ENCODE peak calls at places on chromosomes 1 and 21, in seven cellular contexts. One of them, this sample, is unnamed.
A peak's percentile ranks its signal among the peaks of the same experiment; 100 is the strongest.

GRCh38 chr1:201622824-201623223 is 83.9 kb downstream of the NAV1 start:
- DNase-seq in sigmoid colon: no peak
- DNase-seq in IMR-90: no peak
- DNase-seq in ovary: peak; percentile 50
- DNase-seq in tibial artery: no peak
- DNase-seq in mammary epithelial cell: no peak
- DNase-seq in heart left ventricle: no peak
- DNase-seq in this sample: no peak

GRCh38 chr1:63046539-63046938 is 262.6 kb downstream of the ATG4C start:
- DNase-seq in heart left ventricle: no peak
- DNase-seq in mammary epithelial cell: no peak
- DNase-seq in tibial artery: no peak
- DNase-seq in ovary: no peak
- DNase-seq in IMR-90: no peak
- DNase-seq in sigmoid colon: no peak
- DNase-seq in this sample: no peak

GRCh38 chr1:65422241-65423203 is 2.1 kb downstream of the LEPR start:
- DNase-seq in mammary epithelial cell: peak; percentile 77
- DNase-seq in ovary: no peak
- DNase-seq in heart left ventricle: no peak
- DNase-seq in sigmoid colon: no peak
- DNase-seq in tibial artery: no peak
- DNase-seq in IMR-90: peak; percentile 44
- DNase-seq in this sample: no peak

GRCh38 chr1:181516706-181517105 is 33.4 kb downstream of the CACNA1E start:
- DNase-seq in tibial artery: no peak
- DNase-seq in mammary epithelial cell: no peak
- DNase-seq in sigmoid colon: no peak
- DNase-seq in heart left ventricle: no peak
- DNase-seq in IMR-90: no peak
- DNase-seq in ovary: no peak
- DNase-seq in this sample: no peak

GRCh38 chr1:232982238-232982944 is 32.0 kb downstream of the NTPCR start:
- DNase-seq in heart left ventricle: no peak
- DNase-seq in IMR-90: peak; percentile 58
- DNase-seq in sigmoid colon: peak; percentile 10
- DNase-seq in ovary: no peak
- DNase-seq in tibial artery: no peak
- DNase-seq in mammary epithelial cell: peak; percentile 32
- DNase-seq in this sample: no peak

GRCh38 chr1:218350909-218351616 is 5.9 kb downstream of the TGFB2 start:
- DNase-seq in mammary epithelial cell: peak; percentile 30
- DNase-seq in ovary: no peak
- DNase-seq in tibial artery: no peak
- DNase-seq in IMR-90: peak; percentile 89
- DNase-seq in heart left ventricle: no peak
- DNase-seq in sigmoid colon: no peak
- DNase-seq in this sample: no peak

GRCh38 chr1:229148743-229149142 is 122.2 kb upstream of the RAB4A start:
- DNase-seq in heart left ventricle: no peak
- DNase-seq in mammary epithelial cell: no peak
- DNase-seq in sigmoid colon: no peak
- DNase-seq in ovary: no peak
- DNase-seq in IMR-90: no peak
- DNase-seq in tibial artery: no peak
- DNase-seq in this sample: no peak

GRCh38 chr1:31373897-31374486 is 1.1 kb upstream of the FABP3 start:
- DNase-seq in sigmoid colon: peak; percentile 27
- DNase-seq in mammary epithelial cell: no peak
- DNase-seq in heart left ventricle: no peak
- DNase-seq in tibial artery: no peak
- DNase-seq in ovary: no peak
- DNase-seq in IMR-90: no peak
- DNase-seq in this sample: no peak

GRCh38 chr1:4803335-4803734 is 148.9 kb downstream of the AJAP1 start:
- DNase-seq in tibial artery: no peak
- DNase-seq in mammary epithelial cell: no peak
- DNase-seq in heart left ventricle: no peak
- DNase-seq in sigmoid colon: no peak
- DNase-seq in IMR-90: no peak
- DNase-seq in ovary: no peak
- DNase-seq in this sample: no peak

GRCh38 chr1:164651378-164651951 is 92.5 kb downstream of the PBX1 start:
- DNase-seq in tibial artery: peak; percentile 33
- DNase-seq in heart left ventricle: no peak
- DNase-seq in sigmoid colon: no peak
- DNase-seq in ovary: no peak
- DNase-seq in IMR-90: peak; percentile 25
- DNase-seq in mammary epithelial cell: no peak
- DNase-seq in this sample: no peak

GRCh38 chr1:37794372-37795339 is 1.0 kb downstream of the MANEAL start:
- DNase-seq in tibial artery: no peak
- DNase-seq in sigmoid colon: no peak
- DNase-seq in ovary: no peak
- DNase-seq in mammary epithelial cell: no peak
- DNase-seq in IMR-90: no peak
- DNase-seq in heart left ventricle: no peak
- DNase-seq in this sample: peak; percentile 64

GRCh38 chr1:47784294-47784650 is 212.9 kb downstream of the TRABD2B start:
- DNase-seq in IMR-90: no peak
- DNase-seq in tibial artery: no peak
- DNase-seq in ovary: no peak
- DNase-seq in heart left ventricle: no peak
- DNase-seq in sigmoid colon: no peak
- DNase-seq in mammary epithelial cell: no peak
- DNase-seq in this sample: no peak

GRCh38 chr1:61092643-61093042 is 10.3 kb downstream of the NFIA start:
- DNase-seq in IMR-90: no peak
- DNase-seq in heart left ventricle: no peak
- DNase-seq in tibial artery: no peak
- DNase-seq in mammary epithelial cell: no peak
- DNase-seq in sigmoid colon: no peak
- DNase-seq in ovary: no peak
- DNase-seq in this sample: no peak

GRCh38 chr21:42057861-42058437 is 13.2 kb upstream of the UMODL1 start:
- DNase-seq in IMR-90: no peak
- DNase-seq in tibial artery: no peak
- DNase-seq in sigmoid colon: no peak
- DNase-seq in ovary: no peak
- DNase-seq in heart left ventricle: no peak
- DNase-seq in mammary epithelial cell: no peak
- DNase-seq in this sample: peak; percentile 58

GRCh38 chr1:39877980-39878956 is 5.0 kb downstream of the TRIT1 start:
- DNase-seq in ovary: no peak
- DNase-seq in tibial artery: no peak
- DNase-seq in heart left ventricle: no peak
- DNase-seq in mammary epithelial cell: no peak
- DNase-seq in IMR-90: no peak
- DNase-seq in sigmoid colon: no peak
- DNase-seq in this sample: no peak

GRCh38 chr1:183331095-183331742 is 87.0 kb downstream of the NMNAT2 start:
- DNase-seq in IMR-90: no peak
- DNase-seq in sigmoid colon: no peak
- DNase-seq in mammary epithelial cell: no peak
- DNase-seq in ovary: no peak
- DNase-seq in heart left ventricle: no peak
- DNase-seq in tibial artery: no peak
- DNase-seq in this sample: no peak

GRCh38 chr21:37060296-37060695 is 12.6 kb downstream of the PIGP start:
- DNase-seq in tibial artery: peak; percentile 48
- DNase-seq in sigmoid colon: no peak
- DNase-seq in IMR-90: peak; percentile 98
- DNase-seq in mammary epithelial cell: peak; percentile 90
- DNase-seq in heart left ventricle: no peak
- DNase-seq in ovary: no peak
- DNase-seq in this sample: peak; percentile 41

GRCh38 chr21:31473685-31474345 is 129.8 kb upstream of the TIAM1 start:
- DNase-seq in mammary epithelial cell: no peak
- DNase-seq in tibial artery: no peak
- DNase-seq in ovary: no peak
- DNase-seq in IMR-90: no peak
- DNase-seq in heart left ventricle: no peak
- DNase-seq in sigmoid colon: peak; percentile 26
- DNase-seq in this sample: no peak

GRCh38 chr1:173661271-173661670 is 8.4 kb downstream of the ANKRD45 start:
- DNase-seq in heart left ventricle: no peak
- DNase-seq in tibial artery: no peak
- DNase-seq in ovary: no peak
- DNase-seq in sigmoid colon: no peak
- DNase-seq in mammary epithelial cell: no peak
- DNase-seq in IMR-90: no peak
- DNase-seq in this sample: no peak

GRCh38 chr1:200991039-200991698 is 32.3 kb downstream of the KIF21B start:
- DNase-seq in sigmoid colon: no peak
- DNase-seq in mammary epithelial cell: no peak
- DNase-seq in ovary: no peak
- DNase-seq in tibial artery: no peak
- DNase-seq in IMR-90: no peak
- DNase-seq in heart left ventricle: no peak
- DNase-seq in this sample: no peak

GRCh38 chr1:23483327-23484252 is at the start of gene ASAP3:
- DNase-seq in tibial artery: peak; percentile 37
- DNase-seq in sigmoid colon: peak; percentile 80
- DNase-seq in mammary epithelial cell: peak; percentile 25
- DNase-seq in ovary: peak; percentile 87
- DNase-seq in heart left ventricle: peak; percentile 70
- DNase-seq in IMR-90: peak; percentile 41
- DNase-seq in this sample: peak; percentile 76

GRCh38 chr21:39441502-39442475 is 3.8 kb downstream of the LCA5L start:
- DNase-seq in mammary epithelial cell: peak; percentile 34
- DNase-seq in tibial artery: no peak
- DNase-seq in ovary: no peak
- DNase-seq in sigmoid colon: no peak
- DNase-seq in heart left ventricle: no peak
- DNase-seq in IMR-90: peak; percentile 68
- DNase-seq in this sample: no peak

GRCh38 chr1:21524686-21525339 is 15.6 kb downstream of the ALPL start:
- DNase-seq in ovary: no peak
- DNase-seq in IMR-90: no peak
- DNase-seq in tibial artery: no peak
- DNase-seq in heart left ventricle: no peak
- DNase-seq in sigmoid colon: no peak
- DNase-seq in mammary epithelial cell: no peak
- DNase-seq in this sample: peak; percentile 78

GRCh38 chr21:39595465-39595864 is 17.3 kb upstream of the B3GALT5 start:
- DNase-seq in mammary epithelial cell: no peak
- DNase-seq in heart left ventricle: no peak
- DNase-seq in sigmoid colon: no peak
- DNase-seq in tibial artery: no peak
- DNase-seq in ovary: no peak
- DNase-seq in IMR-90: no peak
- DNase-seq in this sample: no peak

GRCh38 chr1:168468042-168468809 is 75.6 kb downstream of the XCL2 start:
- DNase-seq in ovary: no peak
- DNase-seq in heart left ventricle: no peak
- DNase-seq in IMR-90: no peak
- DNase-seq in mammary epithelial cell: no peak
- DNase-seq in tibial artery: no peak
- DNase-seq in sigmoid colon: no peak
- DNase-seq in this sample: no peak

GRCh38 chr1:94579876-94580294 is 38.3 kb upstream of the F3 start:
- DNase-seq in ovary: no peak
- DNase-seq in sigmoid colon: no peak
- DNase-seq in mammary epithelial cell: peak; percentile 93
- DNase-seq in IMR-90: peak; percentile 98
- DNase-seq in tibial artery: no peak
- DNase-seq in heart left ventricle: no peak
- DNase-seq in this sample: no peak

GRCh38 chr1:33928256-33928655 is 64.4 kb downstream of the HMGB4 start:
- DNase-seq in mammary epithelial cell: no peak
- DNase-seq in sigmoid colon: no peak
- DNase-seq in ovary: no peak
- DNase-seq in tibial artery: no peak
- DNase-seq in heart left ventricle: no peak
- DNase-seq in IMR-90: peak; percentile 2
- DNase-seq in this sample: no peak

GRCh38 chr1:2853711-2854110 is 52.2 kb upstream of the TTC34 start:
- DNase-seq in mammary epithelial cell: no peak
- DNase-seq in tibial artery: no peak
- DNase-seq in heart left ventricle: no peak
- DNase-seq in ovary: no peak
- DNase-seq in IMR-90: no peak
- DNase-seq in sigmoid colon: no peak
- DNase-seq in this sample: no peak
- H3K9me3 ChIP-seq in mammary epithelial cell: peaks cover 37% of the 10 kb centered on the region
- H3K9me3 ChIP-seq in tibial artery: no peaks in the 10 kb centered on the region
- H3K9me3 ChIP-seq in heart left ventricle: no peaks in the 10 kb centered on the region
- H3K9me3 ChIP-seq in ovary: no peaks in the 10 kb centered on the region
- H3K9me3 ChIP-seq in IMR-90: peaks cover 45% of the 10 kb centered on the region
- H3K9me3 ChIP-seq in sigmoid colon: no peaks in the 10 kb centered on the region
- H3K9me3 ChIP-seq in this sample: no peaks in the 10 kb centered on the region

GRCh38 chr1:234168061-234168724 is 205.1 kb upstream of the COA6 start:
- DNase-seq in heart left ventricle: no peak
- DNase-seq in ovary: no peak
- DNase-seq in tibial artery: no peak
- DNase-seq in IMR-90: no peak
- DNase-seq in mammary epithelial cell: no peak
- DNase-seq in sigmoid colon: no peak
- DNase-seq in this sample: no peak

GRCh38 chr1:234164098-234164709 is 209.1 kb upstream of the COA6 start:
- DNase-seq in sigmoid colon: no peak
- DNase-seq in mammary epithelial cell: no peak
- DNase-seq in tibial artery: no peak
- DNase-seq in ovary: no peak
- DNase-seq in IMR-90: no peak
- DNase-seq in heart left ventricle: no peak
- DNase-seq in this sample: no peak

GRCh38 chr1:234163267-234163919 is 209.9 kb upstream of the COA6 start:
- DNase-seq in sigmoid colon: no peak
- DNase-seq in ovary: no peak
- DNase-seq in heart left ventricle: no peak
- DNase-seq in IMR-90: no peak
- DNase-seq in tibial artery: no peak
- DNase-seq in mammary epithelial cell: no peak
- DNase-seq in this sample: no peak

GRCh38 chr1:234162661-234163060 is 210.6 kb upstream of the COA6 start:
- DNase-seq in sigmoid colon: no peak
- DNase-seq in mammary epithelial cell: no peak
- DNase-seq in ovary: no peak
- DNase-seq in heart left ventricle: no peak
- DNase-seq in tibial artery: no peak
- DNase-seq in IMR-90: no peak
- DNase-seq in this sample: no peak
- TF ChIP-seq CTCF in sigmoid colon: no peak
- TF ChIP-seq CTCF in mammary epithelial cell: no peak
- TF ChIP-seq CTCF in ovary: no peak
- TF ChIP-seq CTCF in heart left ventricle: no peak
- TF ChIP-seq CTCF in tibial artery: no peak
- TF ChIP-seq CTCF in IMR-90: no peak
- TF ChIP-seq CTCF in this sample: no peak

GRCh38 chr1:84603941-84604830 is 29.9 kb upstream of the CTBS start:
- DNase-seq in tibial artery: peak; percentile 57
- DNase-seq in ovary: peak; percentile 37
- DNase-seq in heart left ventricle: peak; percentile 57
- DNase-seq in IMR-90: peak; percentile 81
- DNase-seq in mammary epithelial cell: peak; percentile 96
- DNase-seq in sigmoid colon: peak; percentile 78
- DNase-seq in this sample: no peak
- H3K9me3 ChIP-seq in tibial artery: no peaks in the 10 kb centered on the region
- H3K9me3 ChIP-seq in ovary: peaks cover 6% of the 10 kb centered on the region
- H3K9me3 ChIP-seq in heart left ventricle: no peaks in the 10 kb centered on the region
- H3K9me3 ChIP-seq in IMR-90: peaks cover 4% of the 10 kb centered on the region
- H3K9me3 ChIP-seq in mammary epithelial cell: peaks cover 9% of the 10 kb centered on the region
- H3K9me3 ChIP-seq in sigmoid colon: no peaks in the 10 kb centered on the region
- H3K9me3 ChIP-seq in this sample: peaks cover 6% of the 10 kb centered on the region

GRCh38 chr1:156684227-156684782 is 7.1 kb upstream of the NES start:
- DNase-seq in sigmoid colon: no peak
- DNase-seq in tibial artery: no peak
- DNase-seq in mammary epithelial cell: peak; percentile 96
- DNase-seq in ovary: no peak
- DNase-seq in heart left ventricle: no peak
- DNase-seq in IMR-90: peak; percentile 76
- DNase-seq in this sample: no peak
- TF ChIP-seq CTCF in sigmoid colon: no peak
- TF ChIP-seq CTCF in tibial artery: no peak
- TF ChIP-seq CTCF in mammary epithelial cell: peak; percentile 29
- TF ChIP-seq CTCF in ovary: no peak
- TF ChIP-seq CTCF in heart left ventricle: no peak
- TF ChIP-seq CTCF in IMR-90: no peak
- TF ChIP-seq CTCF in this sample: no peak